ENCODE peak calls at places on chromosomes 16 and 17, in six cellular contexts. P, H, N, A, F and G are unnamed samples.

GRCh38 chr16:21663889-21664647 is at the start of gene OTOA:
- DNase-seq in P (peak; percentile 34), H (no peak), N (no peak), A (no peak), F (peak; percentile 8), G (no peak)

GRCh38 chr17:16968786-16969185 is 3.1 kb downstream of the TNFRSF13B start:
- DNase-seq in P (no peak), H (no peak), N (no peak), A (no peak), F (no peak), G (no peak)

GRCh38 chr17:45366049-45366448 is 49.2 kb upstream of the MAP3K14 start:
- DNase-seq in P (no peak), H (no peak), N (no peak), A (no peak), F (no peak), G (no peak)

GRCh38 chr17:81651692-81652091 is 4.7 kb downstream of the PDE6G start:
- DNase-seq in P (no peak), H (peak; percentile 96), N (no peak), A (no peak), F (peak; percentile 84), G (no peak)

GRCh38 chr17:82238562-82239201 is 9.8 kb downstream of the SLC16A3 start:
- DNase-seq in P (no peak), H (no peak), N (no peak), A (no peak), F (peak; percentile 84), G (no peak)

GRCh38 chr16:2256531-2257140 is 5.2 kb upstream of the ECI1 start:
- DNase-seq in P (no peak), H (no peak), N (no peak), A (no peak), F (no peak), G (no peak)

GRCh38 chr17:10737168-10737622 is 7.4 kb upstream of the TMEM220 start:
- DNase-seq in P (peak; percentile 66), H (peak; percentile 43), N (no peak), A (peak; percentile 69), F (peak; percentile 74), G (peak; percentile 52)

GRCh38 chr17:74404218-74404617 is 27.7 kb upstream of the GPRC5C start:
- DNase-seq in P (no peak), H (no peak), N (no peak), A (no peak), F (no peak), G (no peak)

GRCh38 chr17:45048795-45049563 is 2.5 kb downstream of the DCAKD start:
- DNase-seq in P (no peak), H (no peak), N (no peak), A (no peak), F (no peak), G (no peak)

GRCh38 chr17:17780941-17781590 is 55.7 kb downstream of the SREBF1 start:
- DNase-seq in P (peak; percentile 68), H (peak; percentile 84), N (no peak), A (peak; percentile 22), F (peak; percentile 87), G (no peak)

GRCh38 chr17:3980381-3980975 is 16.2 kb upstream of the ATP2A3 start:
- DNase-seq in P (no peak), H (no peak), N (no peak), A (no peak), F (no peak), G (no peak)

GRCh38 chr16:31880322-31880979 is 6.8 kb downstream of the ZNF267 start:
- DNase-seq in P (no peak), H (peak; percentile 90), N (no peak), A (no peak), F (peak; percentile 87), G (no peak)

GRCh38 chr16:19113577-19114358 is at the start of gene ITPRIPL2:
- DNase-seq in P (peak; percentile 73), H (peak; percentile 87), N (no peak), A (peak; percentile 58), F (peak; percentile 97), G (peak; percentile 86)

GRCh38 chr17:41711669-41712400 is at the start of gene GAST:
- DNase-seq in P (no peak), H (no peak), N (no peak), A (no peak), F (no peak), G (no peak)

GRCh38 chr16:4936181-4936990 is 562 bp downstream of the PPL start:
- DNase-seq in P (peak; percentile 48), H (no peak), N (no peak), A (no peak), F (no peak), G (no peak)

GRCh38 chr17:82257473-82257872 is 16.0 kb downstream of the CSNK1D start:
- DNase-seq in P (no peak), H (no peak), N (no peak), A (peak; percentile 50), F (peak; percentile 47), G (peak; percentile 61)

GRCh38 chr16:87173294-87173883 is 143.8 kb downstream of the C16orf95 start:
- DNase-seq in P (no peak), H (peak; percentile 61), N (no peak), A (no peak), F (peak; percentile 27), G (peak; percentile 17)

GRCh38 chr16:58111331-58111627 is 17.9 kb downstream of the CFAP20 start:
- DNase-seq in P (no peak), H (no peak), N (no peak), A (no peak), F (no peak), G (no peak)

GRCh38 chr16:24318670-24319069 is 62.5 kb downstream of the CACNG3 start:
- DNase-seq in P (no peak), H (no peak), N (no peak), A (no peak), F (no peak), G (no peak)

GRCh38 chr17:42682400-42683384 is at the start of gene CNTNAP1:
- DNase-seq in P (peak; percentile 79), H (peak; percentile 81), N (no peak), A (peak; percentile 52), F (peak; percentile 84), G (no peak)

GRCh38 chr17:7313028-7313889 is 1.9 kb downstream of the GPS2 start:
- DNase-seq in P (no peak), H (peak; percentile 34), N (no peak), A (no peak), F (no peak), G (no peak)

GRCh38 chr17:34998205-34998604 is 17.9 kb downstream of the LIG3 start:
- DNase-seq in P (peak; percentile 42), H (peak; percentile 58), N (peak; percentile 83), A (peak; percentile 52), F (peak; percentile 78), G (peak; percentile 81)

GRCh38 chr17:22300731-22301352 is 608.5 kb downstream of the KCNJ18 start:
- DNase-seq in P (no peak), H (no peak), N (no peak), A (no peak), F (no peak), G (no peak)

GRCh38 chr16:6674071-6674470 is 658.6 kb upstream of the RBFOX1 start:
- DNase-seq in P (no peak), H (no peak), N (no peak), A (no peak), F (no peak), G (no peak)

GRCh38 chr16:51638338-51639135 is 487.5 kb upstream of the SALL1 start:
- DNase-seq in P (no peak), H (peak; percentile 68), N (no peak), A (no peak), F (no peak), G (no peak)

GRCh38 chr16:7688811-7689210 is 356.2 kb downstream of the RBFOX1 start:
- DNase-seq in P (no peak), H (no peak), N (no peak), A (no peak), F (no peak), G (no peak)

GRCh38 chr16:81175325-81175891 is 63.1 kb upstream of the BCO1 start:
- DNase-seq in P (no peak), H (peak; percentile 92), N (no peak), A (no peak), F (peak; percentile 65), G (no peak)